ENCODE peak calls at places on chromosome 2, in four cellular contexts. T, L, E and B are unnamed samples.

GRCh38 chr2:77567723-77568122 is 45.5 kb upstream of the LRRTM4 start:
- DNase-seq in E (no peak), T (no peak), L (no peak), B (no peak)

GRCh38 chr2:150601280-150602038 is 114.0 kb upstream of the RND3 start:
- DNase-seq in L (no peak), T (no peak), E (no peak), B (no peak)

GRCh38 chr2:236719192-236719635 is 149.6 kb downstream of the ACKR3 start:
- DNase-seq in T (no peak), E (no peak), L (no peak), B (no peak)

GRCh38 chr2:48479923-48480322 is 50.0 kb upstream of the STON1 start:
- DNase-seq in E (no peak), T (no peak), L (no peak), B (no peak)

GRCh38 chr2:50126845-50127244 is 905.1 kb downstream of the NRXN1 start:
- DNase-seq in T (no peak), L (no peak), E (peak), B (no peak)

GRCh38 chr2:195594248-195594647 is 62.8 kb upstream of the SLC39A10 start:
- DNase-seq in L (no peak), T (no peak), E (no peak), B (no peak)

GRCh38 chr2:10422251-10422650 is 25.9 kb downstream of the ODC1 start:
- DNase-seq in T (no peak), E (no peak), L (no peak), B (no peak)

GRCh38 chr2:110216803-110217202 is 4.5 kb upstream of the MTLN start:
- DNase-seq in T (no peak), E (no peak), L (no peak), B (no peak)

GRCh38 chr2:241808701-241809382 is at the start of gene NEU4:
- DNase-seq in E (peak), L (peak), T (no peak), B (peak)

GRCh38 chr2:119549236-119549635 is 5.0 kb downstream of the CFAP221 start:
- DNase-seq in T (no peak), L (no peak), E (peak), B (no peak)

GRCh38 chr2:168434164-168434563 is 21.9 kb upstream of the CERS6 start:
- DNase-seq in E (peak), T (no peak), L (no peak), B (no peak)

GRCh38 chr2:15191801-15192200 is 369.3 kb downstream of the NBAS start:
- DNase-seq in L (no peak), T (peak), E (no peak), B (no peak)

GRCh38 chr2:105329561-105330495 is at the start of gene TGFBRAP1:
- DNase-seq in T (peak), E (peak), L (peak), B (peak)

GRCh38 chr2:12556762-12557161 is 160.0 kb upstream of the TRIB2 start:
- DNase-seq in L (no peak), E (no peak), T (peak), B (no peak)

GRCh38 chr2:25437881-25438662 is 96.3 kb upstream of the DNMT3A start:
- DNase-seq in L (no peak), E (no peak), T (no peak), B (no peak)

GRCh38 chr2:127612111-127612822 is 33.7 kb upstream of the GPR17 start:
- DNase-seq in E (peak), T (no peak), L (no peak), B (no peak)

GRCh38 chr2:149490296-149490695 is 97.3 kb downstream of the MMADHC start:
- DNase-seq in T (no peak), L (no peak), E (peak), B (no peak)

GRCh38 chr2:225764346-225764745 is 364.8 kb downstream of the NYAP2 start:
- DNase-seq in L (no peak), E (no peak), T (no peak), B (no peak)

GRCh38 chr2:226760412-226761194 is 39.0 kb downstream of the IRS1 start:
- DNase-seq in E (no peak), L (no peak), T (no peak), B (no peak)

DNA sequence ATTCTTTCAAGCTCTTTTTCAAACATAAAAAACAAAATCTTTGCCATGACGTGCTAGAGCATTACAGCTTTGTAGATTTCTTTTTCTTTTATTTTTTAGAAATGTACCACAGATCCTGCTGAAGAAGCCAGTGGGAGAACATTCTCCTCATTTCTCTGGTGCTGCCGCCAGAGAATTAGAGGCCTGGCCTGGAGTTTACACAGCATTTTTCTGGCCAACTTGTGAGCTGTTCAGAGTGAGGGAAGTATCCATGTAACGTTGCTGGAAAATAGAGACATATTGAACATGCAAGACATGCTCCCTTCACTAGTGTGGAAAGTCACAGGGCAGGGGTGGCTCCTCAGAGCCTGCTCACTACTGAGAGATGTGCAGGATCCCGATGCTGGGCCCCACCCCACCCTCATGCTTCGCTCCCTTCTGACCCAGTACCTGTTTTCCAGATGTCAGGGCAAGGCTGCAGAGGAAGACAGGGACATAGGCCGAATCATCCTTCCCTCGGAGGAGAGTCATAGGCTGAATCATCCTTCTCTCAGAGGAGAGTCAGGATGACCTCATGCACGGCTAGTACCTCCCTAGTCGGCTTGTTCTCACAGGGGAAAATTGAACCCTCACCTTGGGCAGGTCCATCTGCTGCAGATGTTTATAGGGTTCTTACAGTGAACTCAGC is 298.5 kb downstream of the INSIG2 start:
- DNase-seq in E (no peak), L (no peak), T (no peak), B (no peak)
- TF ChIP-seq TAF1 in E (no peak), L (no peak), T (no peak), B (no peak)

GRCh38 chr2:128715360-128715759 is 396.7 kb upstream of the HS6ST1 start:
- DNase-seq in L (peak), E (no peak), T (no peak), B (no peak)

GRCh38 chr2:128714861-128715312 is 396.2 kb upstream of the HS6ST1 start:
- DNase-seq in E (no peak), L (peak), T (no peak), B (no peak)

GRCh38 chr2:128710242-128710641 is 391.6 kb upstream of the HS6ST1 start:
- DNase-seq in L (peak), E (no peak), T (no peak), B (no peak)

GRCh38 chr2:128714285-128714684 is 395.6 kb upstream of the HS6ST1 start:
- DNase-seq in E (no peak), T (no peak), L (peak), B (no peak)

GRCh38 chr2:128710770-128711169 is 392.1 kb upstream of the HS6ST1 start:
- DNase-seq in L (no peak), T (no peak), E (no peak), B (no peak)
- TF ChIP-seq POLR2AphosphoS5 in L (no peak), T (no peak), E (no peak), B (no peak)

GRCh38 chr2:217289909-217290283 is 430.0 kb upstream of the TNP1 start:
- DNase-seq in E (peak), L (no peak), T (peak), B (no peak)
- TF ChIP-seq TAF1 in E (no peak), L (no peak), T (no peak), B (no peak)

DNA sequence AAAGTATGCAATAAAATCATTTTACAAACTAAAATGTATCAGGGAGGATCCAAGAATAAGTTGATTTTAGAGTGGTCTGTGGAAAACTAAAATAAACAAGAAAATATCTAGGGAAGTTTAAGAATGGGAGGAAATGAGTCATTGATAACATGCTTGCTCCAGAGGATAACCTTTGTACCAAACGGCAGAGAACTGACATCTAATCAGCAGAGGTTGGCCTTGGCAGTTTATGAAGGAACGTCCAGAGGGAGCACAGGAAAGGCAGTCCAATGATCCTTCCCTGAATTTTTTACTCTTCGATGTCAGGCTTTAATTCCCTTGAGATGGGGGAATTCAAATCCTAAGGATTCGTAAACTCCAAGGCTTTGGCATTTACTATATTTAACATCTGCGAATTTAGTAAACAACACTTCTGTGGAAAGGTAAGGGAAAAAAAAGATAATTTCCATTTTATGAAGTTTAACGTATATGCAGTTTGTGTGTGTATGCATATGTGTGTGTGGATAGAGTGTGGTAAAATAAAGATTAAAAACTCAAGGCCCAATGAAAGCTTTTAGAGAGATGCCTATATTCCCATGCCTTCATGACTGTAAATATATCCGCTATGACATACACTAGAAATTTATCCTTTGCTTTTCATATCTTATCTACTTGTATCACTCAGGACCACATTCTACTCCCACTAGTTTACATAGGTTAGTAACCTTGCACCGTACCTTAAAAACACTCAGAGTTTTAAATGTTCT is 8.7 kb upstream of the INPP1 start:
- DNase-seq in E (no peak), T (peak), L (no peak), B (no peak)
- TF ChIP-seq POLR2AphosphoS5 in E (no peak), T (peak), L (no peak), B (no peak)